ENCODE peak calls at places on chromosomes 13 and 19, in four cellular contexts. Z is uterus, U is GM12892, K is A549. Y is an unnamed sample.

GRCh38 chr19:14632286-14632685 is 42.4 kb downstream of the ADGRE3 start:
- DNase-seq in Z (no peak), U (no peak), K (peak), Y (peak)

GRCh38 chr13:66492479-66492878 is 737.7 kb downstream of the PCDH9 start:
- DNase-seq in Z (no peak), U (no peak), K (peak), Y (peak)

GRCh38 chr19:10719466-10719961 is 1.6 kb downstream of the DNM2 start:
- DNase-seq in Z (no peak), U (no peak), K (no peak), Y (peak)

GRCh38 chr13:113064534-113065405 is 40.8 kb upstream of the F7 start:
- DNase-seq in Z (no peak), U (no peak), K (peak), Y (no peak)

GRCh38 chr13:46507978-46508377 is 45.0 kb upstream of the LRCH1 start:
- DNase-seq in Z (no peak), U (no peak), K (no peak), Y (no peak)

GRCh38 chr19:18450934-18451836 is 13.3 kb upstream of the ISYNA1 start:
- DNase-seq in Z (peak), U (peak), K (peak), Y (peak)

GRCh38 chr19:32864318-32865007 is 5.1 kb downstream of the SLC7A9 start:
- DNase-seq in Z (no peak), U (no peak), K (no peak), Y (no peak)

GRCh38 chr13:99821741-99822140 is 149.8 kb downstream of the ZIC5 start:
- DNase-seq in Z (no peak), U (no peak), K (no peak), Y (no peak)

GRCh38 chr13:59016250-59016649 is 1147.5 kb downstream of the DIAPH3 start:
- DNase-seq in Z (no peak), U (no peak), K (no peak), Y (no peak)

GRCh38 chr19:33472696-33473624 is 48.6 kb downstream of the PEPD start:
- DNase-seq in Z (peak), U (no peak), K (peak), Y (no peak)

GRCh38 chr13:38763446-38764381 is 76.8 kb downstream of the FREM2 start:
- DNase-seq in Z (no peak), U (no peak), K (peak), Y (peak)

GRCh38 chr19:40613669-40614594 is 12.8 kb downstream of the LTBP4 start:
- DNase-seq in Z (peak), U (peak), K (peak), Y (peak)

GRCh38 chr19:43525836-43526771 is 897 bp downstream of the ETHE1 start:
- DNase-seq in Z (peak), U (no peak), K (no peak), Y (no peak)

GRCh38 chr13:102781591-102781990 is 8.0 kb upstream of the TEX30 start:
- DNase-seq in Z (no peak), U (no peak), K (no peak), Y (no peak)

GRCh38 chr13:43574601-43575000 is 212.2 kb downstream of the ENOX1 start:
- DNase-seq in Z (no peak), U (no peak), K (no peak), Y (no peak)

GRCh38 chr19:14561832-14562351 is 10.0 kb downstream of the NDUFB7 start:
- DNase-seq in Z (no peak), U (no peak), K (no peak), Y (peak)

GRCh38 chr13:77919351-77920294 is 992 bp upstream of the EDNRB start:
- DNase-seq in Z (peak), U (no peak), K (no peak), Y (peak)

GRCh38 chr13:50152655-50153309 is 137.5 kb downstream of the KCNRG start:
- DNase-seq in Z (no peak), U (no peak), K (no peak), Y (no peak)

GRCh38 chr13:76425930-76426329 is 460.3 kb downstream of the KCTD12 start:
- DNase-seq in Z (no peak), U (no peak), K (no peak), Y (no peak)

GRCh38 chr13:36495431-36495830 is 63.1 kb downstream of the CCNA1 start:
- DNase-seq in Z (no peak), U (no peak), K (no peak), Y (no peak)

GRCh38 chr13:111663505-111663904 is 343.1 kb downstream of the TEX29 start:
- DNase-seq in Z (no peak), U (no peak), K (no peak), Y (no peak)

GRCh38 chr13:27632214-27632613 is 10.5 kb downstream of the POLR1D start:
- DNase-seq in Z (no peak), U (no peak), K (no peak), Y (no peak)

GRCh38 chr19:14761607-14762006 is 16.8 kb downstream of the ADGRE2 start:
- DNase-seq in Z (no peak), U (no peak), K (no peak), Y (no peak)

GRCh38 chr13:97975280-97975850 is 21.9 kb downstream of the IPO5 start:
- DNase-seq in Z (no peak), U (no peak), K (no peak), Y (no peak)

GRCh38 chr13:100131863-100132574 is 43.1 kb downstream of the PCCA start:
- DNase-seq in Z (no peak), U (no peak), K (peak), Y (no peak)

GRCh38 chr13:45406421-45406820 is 11.8 kb downstream of the SLC25A30 start:
- DNase-seq in Z (no peak), U (no peak), K (no peak), Y (no peak)

GRCh38 chr13:34591801-34592454 is 350.1 kb upstream of the NBEA start:
- DNase-seq in Z (peak), U (no peak), K (no peak), Y (peak)

GRCh38 chr13:108215428-108215827 is at the start of gene LIG4:
- DNase-seq in Z (peak), U (peak), K (peak), Y (peak)

GRCh38 chr13:108213946-108214345 is 1.4 kb downstream of the LIG4 start:
- DNase-seq in Z (no peak), U (no peak), K (no peak), Y (no peak)

GRCh38 chr13:108214511-108215383 is 589 bp downstream of the LIG4 start:
- DNase-seq in Z (peak), U (no peak), K (no peak), Y (peak)

GRCh38 chr13:108220042-108220441 is 1.9 kb downstream of the ABHD13 start:
- DNase-seq in Z (no peak), U (no peak), K (no peak), Y (no peak)

GRCh38 chr13:108218044-108218974 is at the start of gene ABHD13:
- DNase-seq in Z (peak), U (peak), K (peak), Y (peak)
- TF ChIP-seq POLR2A in Z (peak), U (peak), K (peak), Y (no peak)

GRCh38 chr13:52091473-52091872 is 37.4 kb downstream of the NEK5 start:
- DNase-seq in Z (no peak), U (no peak), K (no peak), Y (no peak)
- TF ChIP-seq POLR2A in Z (no peak), U (no peak), K (no peak), Y (no peak)

GRCh38 chr13:29536853-29537252 is 58.6 kb downstream of the SLC7A1 start:
- DNase-seq in Z (no peak), U (no peak), K (no peak), Y (no peak)
- TF ChIP-seq POLR2A in Z (no peak), U (no peak), K (no peak), Y (no peak)

GRCh38 chr13:32031025-32031814 is at the start of gene FRY:
- DNase-seq in Z (peak), U (peak), K (peak), Y (peak)
- TF ChIP-seq POLR2A in Z (peak), U (peak), K (no peak), Y (no peak)

GRCh38 chr19:16328824-16329482 is 4.3 kb downstream of the KLF2 start:
- DNase-seq in Z (no peak), U (no peak), K (peak), Y (peak)
- TF ChIP-seq POLR2A in Z (no peak), U (peak), K (no peak), Y (no peak)

DNA sequence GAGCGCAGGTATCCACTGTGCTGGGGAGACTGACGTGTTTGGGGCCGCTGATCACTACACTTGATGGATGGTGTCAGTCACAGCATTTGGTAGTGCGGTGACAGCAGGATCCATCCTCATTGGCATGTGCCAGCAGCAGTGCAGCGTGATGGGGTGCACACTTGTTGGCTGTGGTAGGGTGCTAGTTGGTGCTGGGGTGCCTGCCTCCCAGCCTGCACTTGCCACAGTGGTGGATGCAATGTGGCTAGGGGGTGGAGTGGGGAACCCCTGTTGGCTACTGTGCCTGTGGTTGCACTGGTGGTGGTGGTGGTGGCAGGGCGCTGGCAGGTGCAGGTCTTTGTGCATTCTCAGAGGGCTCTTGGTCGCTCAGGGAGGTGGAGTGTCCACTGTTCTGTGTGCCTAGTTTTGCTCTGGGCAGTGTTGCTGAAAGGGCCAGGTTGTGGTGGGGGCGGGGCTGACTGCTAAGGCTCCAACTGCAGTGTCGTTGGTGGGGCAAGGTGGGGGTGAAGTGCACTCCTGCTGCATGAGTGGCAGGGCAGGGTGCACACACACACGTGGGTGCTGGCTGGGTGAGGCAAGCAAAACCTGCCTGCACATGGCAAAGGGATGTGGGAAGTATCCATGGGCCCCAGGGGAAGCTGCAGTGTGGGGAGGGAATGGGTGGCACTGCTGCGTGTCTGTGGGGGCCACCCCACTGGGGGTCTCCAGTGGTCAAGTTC is 84.8 kb downstream of the ZMYM2 start:
- DNase-seq in Z (no peak), U (no peak), K (no peak), Y (no peak)
- TF ChIP-seq POLR2A in Z (no peak), U (no peak), K (no peak), Y (no peak)

DNA sequence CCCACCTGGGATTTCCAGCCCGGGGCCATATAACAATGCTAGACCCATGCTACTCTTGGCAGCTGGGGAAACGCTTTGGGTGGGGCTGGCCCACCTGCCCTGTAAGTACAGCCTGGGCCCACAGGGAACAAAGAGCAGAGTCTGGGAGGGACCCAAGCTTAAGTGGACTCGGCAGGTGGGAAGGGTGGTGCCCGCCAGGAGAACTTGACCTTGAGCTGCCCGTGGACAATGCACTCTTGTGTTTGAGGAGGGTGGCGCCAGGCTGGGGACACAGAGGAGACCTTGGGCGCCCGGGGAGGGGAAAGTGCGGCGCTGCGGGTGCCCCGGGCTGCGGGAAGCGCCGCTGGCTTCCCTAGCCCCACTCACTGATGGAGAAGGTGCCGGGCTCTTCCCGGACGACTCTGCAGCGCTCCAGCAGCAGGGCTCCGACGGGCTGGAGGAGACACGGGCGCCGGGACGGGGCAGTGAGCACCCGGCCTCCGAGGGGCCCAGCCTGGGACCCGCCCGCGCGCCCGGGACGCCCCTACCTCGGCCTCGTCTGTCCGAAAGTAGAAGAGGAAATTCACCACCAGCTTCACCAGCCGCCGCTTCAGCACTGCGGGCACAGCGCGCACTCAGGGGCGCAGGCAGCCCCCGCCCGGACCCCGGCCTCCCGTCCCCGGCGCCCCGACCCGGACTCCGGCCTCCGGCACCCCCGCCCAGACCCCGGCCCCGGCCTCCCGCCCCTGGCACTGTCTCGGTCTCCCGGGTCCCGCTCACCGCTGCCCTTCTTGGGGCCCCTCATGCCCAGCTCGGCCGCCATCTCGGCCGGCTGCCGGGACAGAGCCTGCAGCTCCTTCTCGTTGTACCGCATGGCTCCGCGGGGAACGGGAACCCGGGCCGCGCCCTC is 489 bp downstream of the PLEKHJ1 start:
- DNase-seq in Z (no peak), U (no peak), K (no peak), Y (peak)
- TF ChIP-seq POLR2A in Z (peak), U (peak), K (peak), Y (no peak)

DNA sequence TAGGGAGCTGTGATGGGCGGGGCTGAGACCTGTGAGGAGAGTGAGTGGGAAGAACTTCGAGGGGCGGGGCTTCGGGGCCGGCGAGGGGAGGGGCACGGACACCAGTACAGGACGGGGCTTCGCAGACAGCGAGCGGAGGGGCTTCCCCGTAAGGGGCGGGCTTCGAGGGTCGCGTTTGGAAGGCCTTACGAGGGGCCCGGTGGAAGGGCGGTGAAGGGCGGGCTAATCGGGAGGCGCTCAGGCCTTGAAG is 4.1 kb upstream of the EMP3 start:
- DNase-seq in Z (peak), U (no peak), K (peak), Y (peak)
- TF ChIP-seq POLR2A in Z (peak), U (no peak), K (peak), Y (peak)

GRCh38 chr13:26253787-26254582 is at the start of gene CDK8:
- DNase-seq in Z (peak), U (peak), K (peak), Y (peak)
- TF ChIP-seq POLR2A in Z (peak), U (peak), K (peak), Y (no peak)

DNA sequence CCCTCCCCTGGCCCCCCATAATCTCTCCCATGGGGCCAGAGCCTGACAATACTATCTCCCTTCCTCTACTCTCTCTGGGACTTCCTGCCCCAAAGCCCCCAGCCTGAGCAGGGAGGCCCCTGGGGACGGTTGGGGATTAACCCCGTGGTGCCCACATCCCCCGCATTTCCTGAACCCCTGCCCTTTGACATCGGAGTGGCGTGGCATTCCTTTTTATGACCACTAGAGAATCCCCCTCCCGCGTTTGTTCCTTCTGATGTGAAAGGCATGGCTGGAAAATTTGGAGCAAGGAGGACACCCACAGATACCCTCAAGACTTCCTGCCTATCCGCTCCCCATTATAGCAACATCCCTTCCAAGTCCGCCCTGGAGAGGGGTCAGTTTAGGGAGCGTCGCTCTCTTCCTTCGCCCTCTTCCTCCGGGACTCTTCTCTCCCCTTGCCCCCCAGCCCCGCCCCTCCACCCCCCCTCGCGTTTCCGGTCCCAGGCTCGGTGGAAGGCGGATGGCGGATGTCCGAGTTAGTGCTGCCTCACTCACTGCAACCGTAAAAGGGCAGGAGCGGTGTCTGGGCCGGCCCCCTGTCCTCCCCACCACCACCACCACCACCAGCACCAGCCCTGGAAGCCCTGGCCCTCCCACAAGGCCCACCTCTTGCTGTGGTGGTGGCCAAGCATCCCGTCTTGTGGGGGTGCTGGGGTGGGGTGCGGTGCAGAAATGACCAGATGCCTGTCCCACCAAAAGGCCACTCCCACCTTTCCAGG is 1.8 kb downstream of the VASP start:
- DNase-seq in Z (peak), U (peak), K (peak), Y (peak)
- TF ChIP-seq POLR2A in Z (peak), U (peak), K (peak), Y (no peak)